ENCODE peak calls at places on chromosomes 7 and 10, in eight cellular contexts. N is cardiac muscle cell, P is sigmoid colon, U is H1, Q is adrenal gland, B is SJSA1, H is Peyer's patch, R is mucosa of descending colon. X is an unnamed sample. For H3K4me1, the result is how much of the 10 kb centered on the place peaks cover.

GRCh38 chr10:16867556-16867955 is 50.3 kb upstream of the RSU1 start:
- DNase-seq in N (no peak), P (no peak), U (peak), Q (no peak), B (no peak), H (no peak), R (no peak), X (peak)

GRCh38 chr10:65501259-65501658 is 1424.6 kb upstream of the LRRTM3 start:
- DNase-seq in N (no peak), P (no peak), U (no peak), Q (no peak), B (no peak), H (no peak), R (no peak), X (no peak)

GRCh38 chr7:69994218-69994617 is 395.9 kb downstream of the AUTS2 start:
- DNase-seq in N (no peak), P (no peak), U (no peak), Q (no peak), B (no peak), H (no peak), R (no peak), X (peak)

GRCh38 chr10:103545771-103546281 is 52.3 kb downstream of the NEURL1 start:
- DNase-seq in N (no peak), P (no peak), U (no peak), Q (no peak), B (no peak), H (peak), R (peak), X (no peak)

GRCh38 chr10:62056660-62057059 is 155.2 kb downstream of the ARID5B start:
- DNase-seq in N (no peak), P (no peak), U (no peak), Q (no peak), B (no peak), H (no peak), R (no peak), X (no peak)

GRCh38 chr7:142782922-142783900 is 12.4 kb downstream of the PRSS2 start:
- DNase-seq in N (peak), P (peak), U (peak), Q (peak), B (peak), H (peak), R (peak), X (peak)

GRCh38 chr7:23462846-23463245 is 7.4 kb downstream of the IGF2BP3 start:
- DNase-seq in N (peak), P (no peak), U (no peak), Q (no peak), B (no peak), H (no peak), R (no peak), X (no peak)

GRCh38 chr10:73588656-73589055 is 2.5 kb downstream of the USP54 start:
- DNase-seq in N (no peak), P (no peak), U (no peak), Q (no peak), B (no peak), H (no peak), R (no peak), X (no peak)

GRCh38 chr10:126029999-126030398 is 133.6 kb downstream of the FANK1 start:
- DNase-seq in N (no peak), P (no peak), U (no peak), Q (no peak), B (no peak), H (no peak), R (no peak), X (no peak)

GRCh38 chr7:142313528-142313927 is 55.7 kb upstream of the PRSS58 start:
- DNase-seq in N (no peak), P (no peak), U (no peak), Q (no peak), B (no peak), H (no peak), R (no peak), X (no peak)

GRCh38 chr10:74927701-74928100 is 101.3 kb downstream of the KAT6B start:
- DNase-seq in N (no peak), P (no peak), U (no peak), Q (no peak), B (no peak), H (no peak), R (no peak), X (no peak)

GRCh38 chr10:74925716-74926115 is 99.3 kb downstream of the KAT6B start:
- DNase-seq in N (no peak), P (no peak), U (no peak), Q (no peak), B (no peak), H (no peak), R (no peak), X (no peak)

GRCh38 chr10:74928742-74929191 is 102.4 kb downstream of the KAT6B start:
- DNase-seq in N (no peak), P (no peak), U (no peak), Q (no peak), B (no peak), H (no peak), R (no peak), X (no peak)

GRCh38 chr10:74929197-74929596 is 102.8 kb downstream of the KAT6B start:
- DNase-seq in N (no peak), P (no peak), U (no peak), Q (no peak), B (no peak), H (no peak), R (no peak), X (no peak)

GRCh38 chr10:74926791-74927585 is 100.6 kb downstream of the KAT6B start:
- DNase-seq in N (no peak), P (no peak), U (no peak), Q (no peak), B (no peak), H (no peak), R (no peak), X (peak)
- H3K4me1 ChIP-seq in N (under half), P (under half), U (under half), Q (half or more), B (half or more), H (under half), R (under half), X (under half)

DNA sequence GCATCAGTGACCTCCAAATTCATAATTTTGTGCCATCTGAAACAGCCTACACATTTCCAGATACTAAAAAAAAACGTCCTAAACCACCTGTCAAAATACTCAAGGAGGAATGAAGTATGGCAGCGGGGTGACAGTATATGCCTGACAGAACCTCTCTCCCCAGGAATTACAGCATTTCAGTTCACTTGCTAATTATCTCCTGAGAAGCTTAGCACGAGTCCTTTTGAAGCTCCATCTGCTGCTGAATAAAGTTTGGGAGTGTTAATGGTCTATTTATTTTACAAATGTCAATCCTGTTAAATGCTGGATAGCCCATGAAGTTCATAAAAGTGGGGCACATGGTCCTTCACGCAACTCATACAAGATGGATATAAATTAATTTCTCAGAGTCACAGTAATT is 29.4 kb upstream of the ANLN start:
- DNase-seq in N (no peak), P (no peak), U (peak), Q (no peak), B (no peak), H (no peak), R (no peak), X (no peak)
- H3K4me3 ChIP-seq in N (no peak), P (no peak), U (no peak), Q (no peak), B (no peak), H (no peak), R (no peak), X (no peak)

GRCh38 chr7:55085511-55086412 is 66.9 kb downstream of the EGFR start:
- DNase-seq in N (no peak), P (no peak), U (no peak), Q (no peak), B (no peak), H (no peak), R (no peak), X (no peak)
- H3K4me1 ChIP-seq in N (under half), P (under half), U (under half), Q (half or more), B (half or more), H (under half), R (under half), X (under half)

GRCh38 chr10:80459047-80459865 is 5.1 kb downstream of the TSPAN14 start:
- DNase-seq in N (no peak), P (peak), U (no peak), Q (peak), B (peak), H (peak), R (peak), X (peak)

GRCh38 chr10:80458638-80459037 is 4.5 kb downstream of the TSPAN14 start:
- DNase-seq in N (no peak), P (no peak), U (no peak), Q (no peak), B (no peak), H (no peak), R (no peak), X (no peak)

GRCh38 chr10:80461208-80462183 is 7.4 kb downstream of the TSPAN14 start:
- DNase-seq in N (no peak), P (peak), U (no peak), Q (no peak), B (no peak), H (no peak), R (peak), X (no peak)

GRCh38 chr10:80462277-80462985 is 8.3 kb downstream of the TSPAN14 start:
- DNase-seq in N (no peak), P (peak), U (no peak), Q (no peak), B (no peak), H (no peak), R (no peak), X (no peak)

DNA sequence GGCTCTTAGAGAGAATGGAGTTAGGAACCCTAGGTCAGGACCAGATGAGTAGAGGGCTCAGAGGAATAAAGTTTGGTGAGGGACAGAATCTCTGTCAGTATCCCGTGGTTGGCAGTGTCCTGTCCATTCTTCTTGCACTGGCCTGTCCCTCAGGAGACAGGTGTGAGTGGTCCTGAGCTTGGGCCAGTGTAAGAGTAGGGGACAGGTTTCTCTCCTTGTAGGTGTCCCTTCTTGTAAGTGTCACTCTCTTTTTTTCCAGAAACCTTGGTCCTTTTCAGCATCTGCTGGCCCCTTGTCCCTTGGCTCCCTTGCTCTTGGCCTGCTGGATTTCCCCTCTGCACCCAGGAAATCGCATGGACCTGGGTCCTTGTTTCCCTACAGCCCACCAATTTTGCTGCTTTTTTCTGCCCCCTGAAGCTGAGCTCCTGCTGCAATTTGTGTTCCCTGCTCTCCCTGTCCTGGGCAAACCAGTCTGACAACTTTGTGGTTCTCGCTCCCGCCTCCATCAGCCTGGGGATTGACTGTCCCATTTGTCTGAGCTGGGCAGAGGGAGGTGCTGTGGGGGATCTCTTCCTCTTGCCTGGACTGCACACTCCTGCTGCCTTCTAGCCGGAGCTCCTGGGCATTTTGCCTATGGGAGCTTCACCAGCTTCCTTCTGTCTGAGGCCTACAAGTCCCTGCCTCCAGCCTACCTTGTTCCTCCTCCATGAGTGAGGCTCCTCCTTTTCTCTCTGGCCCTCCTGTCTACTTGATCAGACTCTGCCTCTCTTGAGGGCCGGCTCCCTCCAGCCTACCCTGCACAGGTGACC is 6.5 kb downstream of the TSPAN14 start:
- DNase-seq in N (no peak), P (peak), U (no peak), Q (peak), B (no peak), H (peak), R (peak), X (peak)
- H3K4me3 ChIP-seq in N (no peak), P (no peak), U (no peak), Q (no peak), B (no peak), H (no peak), R (no peak), X (no peak)